ENCODE peak calls at places on chromosomes 1 and 21, in five cellular contexts. B is body of pancreas, U is tibial artery, I is adrenal gland, Y is left ventricle myocardium inferior. M is an unnamed sample. For H3K4me1, the result is how much of the 10 kb centered on the place peaks cover.

GRCh38 chr1:37932759-37933158 is 14.1 kb downstream of the INPP5B start:
- DNase-seq in B (no peak), I (no peak), Y (no peak), U (no peak), M (no peak)

GRCh38 chr1:32728413-32729077 is 26.0 kb upstream of the SYNC start:
- DNase-seq in B (no peak), Y (no peak), I (no peak), U (no peak), M (no peak)

GRCh38 chr1:240455228-240455821 is 156.6 kb downstream of the GREM2 start:
- DNase-seq in Y (no peak), I (no peak), B (no peak), U (no peak), M (peak)

GRCh38 chr1:67536957-67537646 is 106.9 kb upstream of the SERBP1 start:
- DNase-seq in U (no peak), B (no peak), I (no peak), Y (no peak), M (no peak)

GRCh38 chr1:10870493-10871096 is 74.1 kb upstream of the CASZ1 start:
- DNase-seq in Y (no peak), B (no peak), U (no peak), I (no peak), M (no peak)

GRCh38 chr1:2346691-2347408 is 44.5 kb downstream of the MORN1 start:
- DNase-seq in Y (peak), B (no peak), I (no peak), U (peak), M (no peak)

GRCh38 chr1:214248294-214249082 is 32.5 kb upstream of the SMYD2 start:
- DNase-seq in Y (no peak), I (no peak), U (no peak), B (no peak), M (no peak)

GRCh38 chr1:204684551-204685235 is 845 bp downstream of the LRRN2 start:
- DNase-seq in U (no peak), B (peak), Y (peak), I (no peak), M (peak)

GRCh38 chr1:9112961-9113880 is 15.7 kb downstream of the GPR157 start:
- DNase-seq in U (no peak), I (no peak), B (no peak), Y (no peak), M (no peak)

GRCh38 chr21:41480086-41480690 is 27.8 kb downstream of the TMPRSS2 start:
- DNase-seq in U (no peak), Y (no peak), I (no peak), B (peak), M (no peak)

GRCh38 chr1:85577421-85578320 is 2.9 kb upstream of the CCN1 start:
- DNase-seq in U (peak), I (peak), B (peak), Y (peak), M (peak)

GRCh38 chr1:228919919-228920318 is 184.6 kb downstream of the RHOU start:
- DNase-seq in B (no peak), Y (no peak), I (no peak), U (no peak), M (no peak)

GRCh38 chr1:32830092-32830852 is 12.8 kb downstream of the S100PBP start:
- DNase-seq in U (no peak), Y (no peak), B (no peak), I (no peak), M (no peak)

GRCh38 chr1:111990878-111991760 is 1.7 kb upstream of the KCND3 start:
- DNase-seq in B (peak), I (peak), Y (peak), U (peak), M (peak)

GRCh38 chr1:248239478-248239877 is 8.3 kb downstream of the OR2M4 start:
- DNase-seq in Y (no peak), U (no peak), B (no peak), I (no peak), M (no peak)

GRCh38 chr1:203381151-203381751 is 30.3 kb upstream of the FMOD start:
- DNase-seq in U (no peak), Y (no peak), I (no peak), B (no peak), M (no peak)

GRCh38 chr1:147549526-147549925 is 8.2 kb downstream of the BCL9 start:
- DNase-seq in I (no peak), Y (no peak), B (no peak), U (no peak), M (no peak)

GRCh38 chr1:40185951-40186864 is 25.0 kb downstream of the RLF start:
- DNase-seq in U (no peak), Y (no peak), B (no peak), I (no peak), M (no peak)

GRCh38 chr1:210910020-210910575 is 223.8 kb downstream of the KCNH1 start:
- DNase-seq in U (no peak), B (no peak), Y (no peak), I (no peak), M (no peak)

GRCh38 chr21:45622416-45623097 is 21.0 kb upstream of the PCBP3 start:
- DNase-seq in I (no peak), U (no peak), Y (no peak), B (no peak), M (no peak)

GRCh38 chr1:39196244-39197215 is 8.0 kb upstream of the MACF1 start:
- DNase-seq in I (no peak), U (no peak), B (no peak), Y (no peak), M (no peak)

GRCh38 chr1:237713886-237714285 is 176.8 kb downstream of the ZP4 start:
- DNase-seq in I (no peak), B (no peak), U (no peak), Y (no peak), M (no peak)

GRCh38 chr1:36735436-36735835 is 252.7 kb upstream of the CSF3R start:
- DNase-seq in U (no peak), Y (no peak), B (no peak), I (no peak), M (no peak)

GRCh38 chr1:231242516-231243198 is 1.6 kb downstream of the GNPAT start:
- DNase-seq in B (no peak), U (no peak), Y (no peak), I (no peak), M (no peak)

GRCh38 chr21:33124879-33125278 is 54.9 kb downstream of the OLIG1 start:
- DNase-seq in U (no peak), B (no peak), Y (no peak), I (no peak), M (no peak)

GRCh38 chr1:223531742-223532341 is 133.7 kb downstream of the CAPN8 start:
- DNase-seq in Y (peak), U (peak), B (peak), I (peak), M (peak)

DNA sequence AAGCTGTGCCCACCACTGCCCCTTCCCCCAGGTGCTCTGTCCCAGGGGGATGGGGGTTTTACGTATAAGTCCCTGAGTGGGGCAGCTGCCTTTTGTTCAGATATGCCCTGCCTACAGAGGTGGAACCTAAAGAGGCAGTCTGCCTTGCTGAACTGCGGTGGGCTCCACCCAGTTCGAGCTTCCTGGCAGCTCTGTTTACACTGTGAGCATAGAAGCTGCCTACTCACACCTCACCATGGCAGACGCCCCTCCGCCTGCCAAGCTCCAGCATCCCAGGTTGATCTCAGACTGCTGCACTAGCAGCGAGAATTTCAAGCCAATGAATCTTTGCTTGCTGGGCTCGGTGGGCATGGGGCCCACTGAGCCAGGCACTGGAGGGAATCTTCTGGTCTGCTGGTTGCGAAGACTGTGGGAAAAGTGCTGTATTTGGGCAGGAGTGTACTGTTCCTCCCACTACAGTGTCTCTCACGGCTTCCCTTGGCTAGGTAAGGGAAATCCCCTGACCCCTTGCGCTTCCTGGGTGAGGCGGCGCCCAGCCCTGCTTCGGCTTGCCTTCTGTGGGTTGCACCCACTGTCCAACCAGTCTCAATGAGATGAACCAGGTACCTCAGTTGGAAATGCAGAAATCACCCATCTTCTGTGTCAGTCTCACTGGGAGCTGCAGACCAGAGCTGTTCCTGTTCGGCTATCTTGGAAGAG is 17.6 kb upstream of the RWDD3 start:
- DNase-seq in U (no peak), B (no peak), Y (no peak), I (no peak), M (no peak)
- H3K4me3 ChIP-seq in U (no peak), B (no peak), Y (no peak), I (no peak), M (no peak)

GRCh38 chr1:212254853-212255363 is 30.3 kb upstream of the PPP2R5A start:
- DNase-seq in U (no peak), B (peak), I (no peak), Y (no peak), M (no peak)
- H3K4me1 ChIP-seq in U (under half), B (under half), I (under half), Y (under half), M (under half)

GRCh38 chr21:43190544-43191340 is 21.9 kb downstream of the CRYAA start:
- DNase-seq in U (no peak), Y (no peak), B (no peak), I (no peak), M (no peak)
- H3K4me3 ChIP-seq in U (no peak), Y (no peak), B (no peak), I (no peak), M (no peak)

DNA sequence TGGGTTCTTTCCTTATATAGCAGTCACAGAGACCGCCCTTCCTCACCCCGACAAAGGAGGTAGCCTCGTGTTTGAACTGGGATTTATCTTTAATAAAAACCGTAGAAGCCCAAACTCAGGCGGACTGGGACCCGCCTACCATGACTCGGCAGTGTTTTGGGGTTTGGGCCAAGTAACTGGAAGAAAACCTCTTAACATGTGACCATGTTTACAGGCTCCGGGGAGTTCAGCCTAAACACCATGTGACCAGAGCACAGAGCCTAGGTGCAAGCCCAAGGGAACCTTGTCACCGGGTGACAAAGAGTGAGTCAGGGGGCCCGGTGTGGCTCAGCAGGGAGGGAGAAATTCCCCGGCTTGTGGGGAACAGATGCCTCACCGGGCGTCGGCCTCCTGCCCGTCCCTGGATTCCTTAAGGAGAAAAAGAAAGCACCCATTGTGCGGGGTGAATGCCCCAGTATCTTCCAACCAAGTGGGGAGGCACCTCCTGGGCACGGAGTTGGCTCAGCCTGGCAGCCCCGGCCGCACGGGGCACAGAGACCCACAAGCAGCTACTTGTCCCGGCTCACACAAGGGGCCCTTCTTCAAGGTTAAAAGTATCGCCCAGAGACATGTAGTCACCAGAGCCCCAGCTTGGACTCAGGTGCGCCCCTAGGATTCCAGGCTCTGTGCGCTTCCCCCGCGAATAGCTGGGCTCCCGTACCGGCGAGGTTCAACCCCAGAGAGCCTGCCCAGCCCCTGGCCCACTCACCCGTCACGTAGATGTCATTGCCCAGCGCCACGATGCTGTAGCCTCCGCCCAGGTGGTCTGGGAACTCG is 1.4 kb downstream of the KLHL21 start:
- DNase-seq in U (peak), B (peak), I (peak), Y (peak), M (peak)
- H3K4me1 ChIP-seq in U (half or more), B (half or more), I (half or more), Y (half or more), M (under half)

DNA sequence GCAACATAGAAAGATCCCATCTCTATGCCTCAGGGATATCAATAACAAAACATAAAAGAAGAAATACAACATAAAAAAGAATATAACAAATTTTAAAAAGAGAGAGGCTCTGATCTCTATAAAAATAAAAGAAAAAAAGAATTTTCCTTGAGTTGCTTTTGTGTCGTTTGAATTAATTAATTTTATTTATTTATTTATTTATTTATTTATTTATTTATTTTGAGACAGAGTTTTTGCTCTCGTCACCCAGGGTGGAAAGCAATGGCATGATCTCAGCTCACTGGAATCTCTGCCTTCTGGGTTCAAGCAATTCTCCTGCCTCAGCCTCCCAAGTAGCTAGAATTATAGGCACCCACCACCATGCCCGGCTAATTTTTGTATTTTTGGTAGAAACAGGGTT is 8.5 kb downstream of the F11R start:
- DNase-seq in I (no peak), B (no peak), U (no peak), Y (no peak), M (no peak)
- H3K4me3 ChIP-seq in I (no peak), B (no peak), U (no peak), Y (no peak), M (no peak)

DNA sequence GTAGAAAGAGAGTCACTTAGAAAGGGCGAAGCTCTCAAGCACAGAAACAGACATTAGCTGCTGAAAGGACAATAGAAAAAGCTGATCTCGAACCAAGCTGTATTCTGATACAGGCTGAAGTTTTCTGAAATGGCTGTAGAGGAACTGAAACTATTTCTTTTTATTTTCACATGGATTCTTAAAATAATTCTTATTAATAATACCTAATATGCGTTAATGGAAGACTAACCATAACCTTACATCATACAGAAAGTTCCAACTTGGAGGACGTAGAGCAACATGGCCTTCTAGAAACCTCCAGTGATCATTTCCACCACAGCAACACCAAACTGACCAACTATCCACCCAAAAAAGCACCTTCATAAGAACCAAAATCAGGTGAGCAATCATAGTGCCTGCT is 52.8 kb upstream of the ACADM start:
- DNase-seq in I (no peak), U (no peak), Y (no peak), B (no peak), M (no peak)
- H3K4me1 ChIP-seq in I (under half), U (under half), Y (under half), B (under half), M (under half)